ENCODE peak calls at places on chromosomes 3 and 15, in seven cellular contexts. K is A549; O is transverse colon; P is CD4-positive, alpha-beta memory T cell; W is cardiac fibroblast; N is psoas muscle; C is CD8-positive, alpha-beta T cell. A is an unnamed sample.

GRCh38 chr15:50298340-50298739 is 32.8 kb upstream of the HDC start:
- DNase-seq in K (no peak), O (no peak), P (no peak), W (no peak), N (no peak), C (no peak), A (no peak)

GRCh38 chr3:57586778-57587177 is 10.4 kb downstream of the ARF4 start:
- DNase-seq in K (no peak), O (no peak), P (no peak), W (no peak), N (no peak), C (no peak), A (no peak)

GRCh38 chr15:63833246-63833696 is 477 bp downstream of the HERC1 start:
- DNase-seq in K (peak; percentile 45), O (peak; percentile 50), P (no peak), W (peak; percentile 43), N (peak; percentile 50), C (peak; percentile 25), A (no peak)

GRCh38 chr3:45178131-45179023 is 32.2 kb upstream of the CDCP1 start:
- DNase-seq in K (no peak), O (no peak), P (no peak), W (no peak), N (peak; percentile 56), C (no peak), A (no peak)

GRCh38 chr3:115685097-115685496 is 61.8 kb downstream of the GAP43 start:
- DNase-seq in K (no peak), O (no peak), P (no peak), W (no peak), N (no peak), C (no peak), A (no peak)

GRCh38 chr3:154656496-154656895 is 226.5 kb upstream of the GPR149 start:
- DNase-seq in K (no peak), O (no peak), P (no peak), W (no peak), N (no peak), C (no peak), A (no peak)

GRCh38 chr3:133475245-133476010 is 75.6 kb downstream of the BFSP2 start:
- DNase-seq in K (no peak), O (no peak), P (no peak), W (no peak), N (no peak), C (no peak), A (peak; percentile 53)

GRCh38 chr3:85571835-85572234 is 613.0 kb downstream of the CADM2 start:
- DNase-seq in K (no peak), O (no peak), P (no peak), W (peak; percentile 67), N (peak; percentile 19), C (no peak), A (no peak)

GRCh38 chr3:132161608-132162007 is 126.8 kb upstream of the CPNE4 start:
- DNase-seq in K (no peak), O (no peak), P (no peak), W (no peak), N (no peak), C (no peak), A (no peak)

GRCh38 chr3:52533623-52534280 is at the start of gene NT5DC2:
- DNase-seq in K (peak; percentile 63), O (peak; percentile 80), P (peak; percentile 56), W (peak; percentile 57), N (peak; percentile 77), C (peak; percentile 71), A (peak; percentile 39)

GRCh38 chr3:194930439-194931204 is 244.9 kb downstream of the FAM43A start:
- DNase-seq in K (no peak), O (no peak), P (no peak), W (peak; percentile 92), N (peak; percentile 54), C (no peak), A (no peak)

GRCh38 chr3:188037116-188037718 is 116.7 kb upstream of the LPP start:
- DNase-seq in K (no peak), O (peak; percentile 46), P (no peak), W (peak; percentile 65), N (no peak), C (no peak), A (no peak)

DNA sequence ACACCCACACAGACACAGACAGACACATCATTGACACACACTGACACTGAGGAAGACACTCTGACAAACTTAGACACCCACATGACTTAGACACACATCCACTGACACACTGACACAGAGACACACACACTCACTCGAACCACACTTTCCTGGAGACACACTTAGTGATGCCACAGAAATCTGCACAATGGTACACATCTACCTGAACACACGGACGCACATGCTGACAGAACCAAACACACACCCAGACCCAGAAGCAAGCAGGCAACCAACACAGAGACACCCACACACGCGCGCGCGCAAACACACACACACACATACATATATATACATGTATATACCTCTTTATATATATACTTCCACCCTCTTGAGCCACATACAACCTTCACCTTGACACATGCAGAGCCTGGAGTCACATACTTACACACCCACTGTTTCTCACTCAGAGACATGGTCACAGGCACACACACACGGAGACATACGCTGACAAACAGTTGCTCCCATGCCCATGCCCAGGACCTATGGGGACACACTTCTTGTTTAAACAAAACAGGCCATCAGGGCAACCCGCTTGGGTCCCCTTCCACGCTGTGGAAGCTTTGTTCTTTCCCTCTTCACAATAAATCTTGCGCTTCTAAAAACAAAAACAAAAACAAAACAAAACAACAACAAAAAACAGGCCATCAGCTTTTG is 907 bp upstream of the SCN5A start:
- DNase-seq in K (no peak), O (no peak), P (peak; percentile 30), W (peak; percentile 5), N (no peak), C (no peak), A (no peak)
- H3K4me3 ChIP-seq in K (peak overlapping the region; percentile 61), O (peak overlapping the region; percentile 53), P (peak overlapping the region; percentile 50), W (no peak overlapping the region), N (peak overlapping the region; percentile 66), C (peak overlapping the region; percentile 14), A (peak overlapping the region; percentile 41)

DNA sequence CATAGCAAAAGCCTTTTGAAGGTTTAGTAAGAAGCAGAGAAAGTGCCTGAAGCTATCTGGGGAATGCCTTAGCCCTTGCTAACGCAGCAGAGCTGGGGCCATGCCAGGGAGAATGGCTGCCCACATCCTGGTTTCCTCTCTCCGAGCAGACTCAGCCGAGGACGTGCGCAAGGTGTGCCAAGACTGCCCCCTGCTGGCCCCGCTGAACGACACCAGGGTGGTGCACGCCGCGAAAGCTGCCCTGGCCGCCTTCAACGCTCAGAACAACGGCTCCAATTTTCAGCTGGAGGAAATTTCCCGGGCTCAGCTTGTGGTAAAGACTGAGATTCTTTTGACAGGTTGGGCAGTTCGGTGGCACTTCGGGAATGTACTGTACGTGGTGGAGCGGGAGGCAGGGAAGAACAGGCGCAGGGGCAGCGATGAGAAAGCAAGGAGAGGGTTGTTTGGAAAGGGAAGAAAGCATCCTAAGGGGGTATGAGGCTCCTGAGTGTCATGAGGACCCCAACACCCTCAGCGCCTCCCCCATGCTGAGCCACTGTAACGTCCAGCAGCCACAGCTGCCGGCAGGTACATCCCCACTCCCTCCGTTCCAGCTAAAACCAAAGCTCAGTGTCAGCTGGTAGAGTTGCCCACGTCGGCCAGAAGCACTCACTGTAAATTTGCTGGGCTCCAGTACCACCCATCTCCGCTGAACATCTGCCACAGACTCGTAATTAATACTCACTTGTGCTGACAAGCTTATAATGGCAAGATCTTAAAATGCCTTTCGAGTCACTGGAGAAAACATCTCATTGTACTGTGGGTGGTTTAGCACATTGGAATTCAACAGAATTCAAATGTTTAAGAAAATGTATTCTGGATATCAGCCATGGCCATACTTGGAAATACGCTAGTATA is 4.4 kb downstream of the AHSG start:
- DNase-seq in K (peak; percentile 86), O (peak; percentile 84), P (peak; percentile 86), W (peak; percentile 97), N (peak; percentile 75), C (peak; percentile 85), A (peak; percentile 92)
- H3K4me3 ChIP-seq in K (peak overlapping the region; percentile 35), O (no peak overlapping the region), P (no peak overlapping the region), W (no peak overlapping the region), N (peak overlapping the region; percentile 12), C (no peak overlapping the region), A (peak overlapping the region; percentile 17)

DNA sequence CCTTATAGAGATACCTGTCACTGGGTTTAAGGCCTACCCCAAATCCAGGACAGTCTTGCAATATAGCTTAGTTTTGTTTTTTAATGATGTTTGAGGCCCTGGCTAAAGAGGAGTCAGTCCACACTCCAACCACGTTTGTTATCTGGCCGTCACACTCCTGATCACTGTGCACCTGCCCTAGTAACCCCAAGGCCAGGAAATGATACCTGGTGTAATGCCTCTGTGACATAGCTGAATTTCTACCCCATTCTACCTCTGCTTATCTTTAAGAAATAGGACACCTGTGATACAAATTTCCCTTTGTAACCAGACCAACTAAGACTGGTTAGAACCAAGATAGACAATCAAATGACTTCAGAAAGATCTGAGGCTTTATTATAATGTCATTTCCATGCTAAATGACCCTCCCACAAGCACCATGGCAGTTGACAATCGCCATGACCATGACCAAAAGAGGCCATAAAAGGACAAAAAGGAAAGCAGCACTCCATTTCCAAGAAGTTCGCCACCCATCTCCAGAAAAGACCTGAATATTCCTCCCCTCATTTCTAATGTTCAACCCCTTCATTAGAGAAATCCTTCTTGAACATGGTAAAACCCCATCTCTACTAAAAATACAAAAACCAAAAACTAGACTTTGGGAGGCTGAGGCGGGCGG is 4.8 kb upstream of the RTP3 start:
- DNase-seq in K (no peak), O (no peak), P (no peak), W (no peak), N (no peak), C (no peak), A (no peak)
- H3K4me3 ChIP-seq in K (no peak overlapping the region), O (no peak overlapping the region), P (no peak overlapping the region), W (no peak overlapping the region), N (no peak overlapping the region), C (no peak overlapping the region), A (no peak overlapping the region)

GRCh38 chr3:196966526-196967401 is 1.9 kb downstream of the PIGZ start:
- DNase-seq in K (no peak), O (no peak), P (no peak), W (no peak), N (no peak), C (no peak), A (no peak)

GRCh38 chr3:196968233-196969000 is at the start of gene PIGZ:
- DNase-seq in K (no peak), O (peak; percentile 64), P (peak; percentile 38), W (peak; percentile 27), N (peak; percentile 44), C (peak; percentile 24), A (no peak)

GRCh38 chr3:196965804-196966173 is 2.8 kb downstream of the PIGZ start:
- DNase-seq in K (no peak), O (no peak), P (no peak), W (no peak), N (no peak), C (no peak), A (no peak)

GRCh38 chr3:196969001-196969659 is 497 bp upstream of the PIGZ start:
- DNase-seq in K (no peak), O (peak; percentile 43), P (peak; percentile 26), W (peak; percentile 29), N (peak; percentile 40), C (peak; percentile 35), A (no peak)

DNA sequence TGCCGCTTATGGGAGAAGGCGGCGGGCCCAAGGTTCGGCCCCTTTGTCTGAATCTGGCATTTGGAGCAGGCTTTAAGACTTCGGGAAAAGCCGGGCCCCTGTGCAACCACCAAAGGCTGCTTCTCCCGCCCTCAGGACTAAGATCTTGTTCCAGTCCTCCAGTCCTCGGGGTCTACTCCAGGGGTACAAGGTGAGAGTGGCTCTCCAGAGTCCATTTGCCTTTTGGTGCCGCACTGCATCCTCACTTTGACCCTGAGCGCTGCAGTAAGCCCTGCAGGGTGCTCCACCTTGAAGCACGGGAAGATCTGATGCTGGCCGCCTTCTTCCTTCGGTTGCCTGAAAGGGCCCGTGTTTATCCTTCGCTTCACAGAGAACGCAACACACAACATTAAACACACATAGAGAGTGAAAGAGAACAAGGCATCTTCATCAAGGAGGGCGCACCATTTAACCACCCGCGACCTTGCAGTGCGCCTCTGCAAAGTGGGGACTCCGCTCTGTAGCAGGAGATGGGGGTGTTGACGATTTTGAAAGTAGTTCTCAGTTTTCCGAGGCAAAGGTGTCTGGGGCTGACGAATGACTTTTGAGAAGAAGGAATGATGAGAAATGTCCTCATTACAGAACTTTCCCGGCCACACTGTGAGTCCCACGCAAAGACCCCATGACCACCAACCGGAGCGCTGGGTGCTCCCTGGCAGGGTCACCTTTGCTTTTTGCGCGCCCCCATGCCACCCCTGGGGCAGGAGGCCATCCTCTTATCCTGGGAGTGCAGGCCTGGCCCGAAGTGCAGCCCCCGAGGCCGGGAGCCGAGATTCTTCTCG is 1.0 kb downstream of the PIGZ start:
- DNase-seq in K (no peak), O (no peak), P (no peak), W (no peak), N (no peak), C (no peak), A (no peak)
- H3K4me3 ChIP-seq in K (peak overlapping the region; percentile 93), O (peak overlapping the region; percentile 72), P (peak overlapping the region; percentile 50), W (peak overlapping the region; percentile 58), N (peak overlapping the region; percentile 94), C (no peak overlapping the region), A (peak overlapping the region; percentile 50)